ENCODE peak calls at places on chromosomes 1 and 21, in seven cellular contexts. S, A, V, H, P, C and Z are unnamed samples.

GRCh38 chr1:180928272-180929230 is 15.9 kb downstream of the KIAA1614 start:
- DNase-seq in S (no peak), A (no peak), V (peak), H (no peak), P (no peak), C (no peak), Z (no peak)

GRCh38 chr1:59638172-59638800 is 176.5 kb upstream of the HOOK1 start:
- DNase-seq in S (no peak), A (peak), V (no peak), H (no peak), P (no peak), C (peak), Z (peak)

GRCh38 chr1:96660503-96660902 is 61.1 kb upstream of the PTBP2 start:
- DNase-seq in S (no peak), A (no peak), V (no peak), H (no peak), P (no peak), C (peak), Z (peak)

GRCh38 chr21:19340303-19340702 is 936.7 kb upstream of the TMPRSS15 start:
- DNase-seq in S (no peak), A (no peak), V (no peak), H (no peak), P (no peak), C (no peak), Z (no peak)

GRCh38 chr1:155008015-155008941 is 5.7 kb downstream of the ZBTB7B start:
- DNase-seq in S (no peak), A (peak), V (no peak), H (no peak), P (no peak), C (no peak), Z (no peak)

GRCh38 chr1:200693327-200693726 is 23.6 kb upstream of the DDX59 start:
- DNase-seq in S (no peak), A (peak), V (no peak), H (no peak), P (no peak), C (no peak), Z (no peak)

GRCh38 chr1:201500670-201501120 is 6.2 kb downstream of the CSRP1 start:
- DNase-seq in S (peak), A (no peak), V (no peak), H (no peak), P (no peak), C (no peak), Z (no peak)

GRCh38 chr1:200775850-200776249 is 37.2 kb downstream of the CAMSAP2 start:
- DNase-seq in S (no peak), A (peak), V (no peak), H (no peak), P (no peak), C (no peak), Z (no peak)

GRCh38 chr1:74392848-74393247 is 119.6 kb downstream of the LRRC53 start:
- DNase-seq in S (no peak), A (no peak), V (no peak), H (no peak), P (no peak), C (no peak), Z (no peak)

GRCh38 chr1:225508538-225509375 is 80.9 kb upstream of the LBR start:
- DNase-seq in S (no peak), A (no peak), V (no peak), H (peak), P (peak), C (peak), Z (peak)

GRCh38 chr1:47510282-47510811 is 72.5 kb downstream of the FOXD2 start:
- DNase-seq in S (no peak), A (no peak), V (no peak), H (no peak), P (no peak), C (no peak), Z (no peak)

GRCh38 chr1:243253211-243253926 is 1.7 kb downstream of the CEP170 start:
- DNase-seq in S (no peak), A (no peak), V (peak), H (no peak), P (no peak), C (no peak), Z (no peak)

GRCh38 chr1:47594627-47595026 is 156.8 kb downstream of the FOXD2 start:
- DNase-seq in S (no peak), A (no peak), V (no peak), H (no peak), P (no peak), C (no peak), Z (no peak)

GRCh38 chr1:218967836-218968235 is 205.8 kb upstream of the LYPLAL1 start:
- DNase-seq in S (no peak), A (no peak), V (no peak), H (peak), P (no peak), C (peak), Z (peak)

GRCh38 chr1:63381741-63382140 is 14.3 kb downstream of the ALG6 start:
- DNase-seq in S (no peak), A (no peak), V (no peak), H (no peak), P (no peak), C (no peak), Z (no peak)

GRCh38 chr1:62530516-62531154 is 66.7 kb upstream of the ANGPTL3 start:
- DNase-seq in S (peak), A (peak), V (peak), H (no peak), P (no peak), C (peak), Z (peak)

GRCh38 chr1:22484741-22485140 is 33.1 kb downstream of the ZBTB40 start:
- DNase-seq in S (no peak), A (no peak), V (no peak), H (no peak), P (no peak), C (no peak), Z (no peak)

GRCh38 chr1:12518956-12519707 is 98.9 kb downstream of the DHRS3 start:
- DNase-seq in S (no peak), A (peak), V (no peak), H (no peak), P (no peak), C (peak), Z (peak)

GRCh38 chr1:59105548-59106507 is 191.1 kb upstream of the FGGY start:
- DNase-seq in S (no peak), A (no peak), V (no peak), H (no peak), P (peak), C (no peak), Z (no peak)

GRCh38 chr1:213783273-213783672 is 204.5 kb upstream of the PROX1 start:
- DNase-seq in S (no peak), A (peak), V (no peak), H (no peak), P (no peak), C (no peak), Z (no peak)

GRCh38 chr1:22932803-22933470 is 39.7 kb downstream of the LACTBL1 start:
- DNase-seq in S (no peak), A (no peak), V (no peak), H (no peak), P (no peak), C (no peak), Z (no peak)

GRCh38 chr1:58738873-58739272 is 39.0 kb upstream of the MYSM1 start:
- DNase-seq in S (no peak), A (no peak), V (no peak), H (no peak), P (no peak), C (no peak), Z (no peak)

GRCh38 chr1:160664573-160665051 is 17.8 kb upstream of the SLAMF1 start:
- DNase-seq in S (no peak), A (peak), V (no peak), H (no peak), P (no peak), C (no peak), Z (no peak)

GRCh38 chr1:228544021-228544850 is 57.1 kb downstream of the RNF187 start:
- DNase-seq in S (no peak), A (no peak), V (no peak), H (no peak), P (no peak), C (no peak), Z (no peak)

GRCh38 chr1:102588536-102588935 is 519.8 kb downstream of the COL11A1 start:
- DNase-seq in S (no peak), A (no peak), V (no peak), H (no peak), P (no peak), C (no peak), Z (no peak)

GRCh38 chr1:182166750-182167149 is 105.2 kb upstream of the ZNF648 start:
- DNase-seq in S (no peak), A (no peak), V (no peak), H (no peak), P (no peak), C (no peak), Z (no peak)

GRCh38 chr1:114320586-114320985 is 166.9 kb upstream of the SYT6 start:
- DNase-seq in S (no peak), A (no peak), V (no peak), H (no peak), P (no peak), C (peak), Z (peak)

GRCh38 chr1:18597159-18598042 is 33.2 kb upstream of the PAX7 start:
- DNase-seq in S (peak), A (peak), V (peak), H (peak), P (no peak), C (peak), Z (peak)